ENCODE peak calls at places on chromosome 9, in seven cellular contexts. I is AG10803, F is posterior vena cava, G is fibroblast of pulmonary artery, Z is T-helper 2 cell, C is ELR, H is HS-5. Y is an unnamed sample.

GRCh38 chr9:136762915-136763648 is 1.2 kb downstream of the LCN15 start:
- DNase-seq in I (no peak), F (peak), G (peak), Z (no peak), C (peak), H (no peak), Y (peak)

GRCh38 chr9:129270903-129271431 is 92.9 kb upstream of the IER5L start:
- DNase-seq in I (peak), F (peak), G (peak), Z (peak), C (peak), H (no peak), Y (no peak)

GRCh38 chr9:5352637-5353248 is 13.1 kb upstream of the RLN1 start:
- DNase-seq in I (no peak), F (no peak), G (no peak), Z (peak), C (no peak), H (no peak), Y (no peak)

GRCh38 chr9:447230-448025 is 232.8 kb downstream of the DOCK8 start:
- DNase-seq in I (peak), F (no peak), G (no peak), Z (peak), C (peak), H (peak), Y (peak)

GRCh38 chr9:38339496-38339895 is 53.0 kb upstream of the ALDH1B1 start:
- DNase-seq in I (peak), F (no peak), G (peak), Z (no peak), C (no peak), H (no peak), Y (no peak)

GRCh38 chr9:110125207-110125751 is 82.7 kb downstream of the C9orf152 start:
- DNase-seq in I (peak), F (peak), G (peak), Z (no peak), C (peak), H (no peak), Y (no peak)

GRCh38 chr9:15416880-15417279 is 5.8 kb upstream of the SNAPC3 start:
- DNase-seq in I (peak), F (no peak), G (peak), Z (peak), C (peak), H (no peak), Y (peak)

GRCh38 chr9:115210699-115211098 is 92.7 kb upstream of the TNC start:
- DNase-seq in I (no peak), F (no peak), G (no peak), Z (no peak), C (no peak), H (no peak), Y (no peak)

GRCh38 chr9:111036946-111037743 is 1.1 kb downstream of the LPAR1 start:
- DNase-seq in I (peak), F (no peak), G (peak), Z (no peak), C (peak), H (no peak), Y (no peak)

GRCh38 chr9:86741311-86742215 is 205.7 kb downstream of the GAS1 start:
- DNase-seq in I (peak), F (no peak), G (peak), Z (no peak), C (peak), H (no peak), Y (no peak)

GRCh38 chr9:4435197-4435596 is 55.1 kb upstream of the SLC1A1 start:
- DNase-seq in I (peak), F (no peak), G (peak), Z (no peak), C (peak), H (peak), Y (no peak)